ENCODE peak calls at places on chromosomes 1 and 21, in five cellular contexts. B is left cardiac atrium, N is heart left ventricle, H is GM13977, D is brain microvascular endothelial cell. G is an unnamed sample.

GRCh38 chr21:42654179-42654912 is 925 bp downstream of the PDE9A start:
- DNase-seq in B (no peak), N (no peak), H (peak), D (no peak), G (no peak)

GRCh38 chr1:40363721-40364120 is 9.8 kb upstream of the SMAP2 start:
- DNase-seq in B (no peak), N (no peak), D (no peak), H (peak), G (no peak)

GRCh38 chr1:162942903-162943567 is 82.1 kb upstream of the CCDC190 start:
- DNase-seq in N (no peak), D (no peak), B (no peak), H (no peak), G (no peak)

GRCh38 chr1:46394872-46395465 is 852 bp downstream of the FAAH start:
- DNase-seq in B (no peak), D (no peak), H (no peak), N (no peak), G (peak)

GRCh38 chr1:87064309-87064708 is 149.9 kb downstream of the HS2ST1 start:
- DNase-seq in H (no peak), D (no peak), B (no peak), N (no peak), G (no peak)

GRCh38 chr1:247110627-247111258 is 6.6 kb upstream of the ZNF669 start:
- DNase-seq in D (no peak), N (no peak), H (peak), B (no peak), G (no peak)

GRCh38 chr1:246034630-246035029 is 472.4 kb downstream of the SMYD3 start:
- DNase-seq in D (no peak), N (no peak), H (no peak), B (no peak), G (no peak)

GRCh38 chr1:28085129-28085528 is 3.3 kb downstream of the EYA3 start:
- DNase-seq in H (no peak), N (no peak), D (no peak), B (no peak), G (no peak)

GRCh38 chr1:67458663-67459062 is 28.5 kb upstream of the SERBP1 start:
- DNase-seq in D (no peak), H (no peak), N (no peak), B (no peak), G (no peak)

GRCh38 chr1:218658294-218658693 is 313.2 kb downstream of the TGFB2 start:
- DNase-seq in N (no peak), D (no peak), H (no peak), B (no peak), G (no peak)

GRCh38 chr1:97820470-97821188 is 100.2 kb downstream of the DPYD start:
- DNase-seq in B (no peak), N (no peak), D (peak), H (no peak), G (no peak)

GRCh38 chr1:6127587-6128163 is 52.4 kb downstream of the CHD5 start:
- DNase-seq in B (peak), H (peak), D (peak), N (peak), G (peak)

GRCh38 chr1:31675761-31676160 is 28.1 kb downstream of the COL16A1 start:
- DNase-seq in B (no peak), H (no peak), D (no peak), N (no peak), G (no peak)

GRCh38 chr1:94697839-94698238 is 122.3 kb upstream of the SLC44A3 start:
- DNase-seq in N (no peak), H (no peak), B (no peak), D (no peak), G (no peak)

GRCh38 chr1:110243581-110243980 is 33.5 kb downstream of the KCNC4 start:
- DNase-seq in B (no peak), N (no peak), H (peak), D (no peak), G (no peak)

GRCh38 chr1:43582162-43582566 is 51.5 kb downstream of the PTPRF start:
- DNase-seq in H (peak), N (no peak), D (peak), B (peak), G (peak)

GRCh38 chr1:83516369-83516768 is 482.6 kb downstream of the TTLL7 start:
- DNase-seq in H (no peak), B (no peak), D (no peak), N (no peak), G (no peak)

GRCh38 chr1:96233422-96233821 is 488.2 kb upstream of the PTBP2 start:
- DNase-seq in B (no peak), N (no peak), H (no peak), D (no peak), G (no peak)

GRCh38 chr1:58841455-58841854 is 57.6 kb upstream of the JUN start:
- DNase-seq in B (no peak), N (no peak), D (no peak), H (no peak), G (no peak)

GRCh38 chr1:29395724-29396437 is 159.6 kb downstream of the PTPRU start:
- DNase-seq in B (no peak), D (no peak), N (no peak), H (no peak), G (no peak)

GRCh38 chr1:234617986-234618725 is 8.2 kb upstream of the IRF2BP2 start:
- DNase-seq in H (no peak), B (no peak), D (no peak), N (no peak), G (no peak)

GRCh38 chr1:98119793-98120192 is 199.0 kb upstream of the DPYD start:
- DNase-seq in B (no peak), H (no peak), N (peak), D (no peak), G (peak)

G was measured in stomach.